ENCODE peak calls at places on chromosomes 13 and 19, in seven cellular contexts. R is lower lobe of right lung; N is GM23338; A is Panc1; C is lung; F is CD8-positive, alpha-beta T cell; H is CD4-positive, alpha-beta T cell. P is an unnamed sample.

GRCh38 chr19:18364826-18365528 is 21.0 kb upstream of the GDF15 start:
- ATAC-seq in C (peak), H (no peak), F (no peak), R (peak), A (peak), N (peak), P (peak)

GRCh38 chr13:76683168-76683567 is 203.0 kb downstream of the KCTD12 start:
- ATAC-seq in H (no peak), R (no peak), F (no peak), C (no peak), N (no peak), A (no peak), P (peak)

GRCh38 chr19:45171211-45171623 is 6.8 kb downstream of the TRAPPC6A start:
- ATAC-seq in A (no peak), N (no peak), F (peak), C (no peak), H (peak), R (no peak), P (peak)

GRCh38 chr13:100560498-100561215 is 27.9 kb downstream of the GGACT start:
- ATAC-seq in A (no peak), H (no peak), F (no peak), C (no peak), R (no peak), N (peak), P (peak)

GRCh38 chr19:51147663-51148062 is 5.6 kb downstream of the SIGLEC7 start:
- ATAC-seq in C (no peak), A (no peak), F (no peak), N (no peak), H (no peak), R (no peak), P (no peak)

GRCh38 chr13:43333176-43333575 is 309.8 kb downstream of the DNAJC15 start:
- ATAC-seq in C (no peak), R (no peak), N (no peak), A (no peak), H (no peak), F (no peak), P (no peak)

GRCh38 chr19:2175742-2176141 is 12.0 kb downstream of the DOT1L start:
- ATAC-seq in R (no peak), F (no peak), C (no peak), H (no peak), A (no peak), N (no peak), P (no peak)

GRCh38 chr13:108176685-108177274 is 38.6 kb downstream of the LIG4 start:
- ATAC-seq in H (peak), R (no peak), C (no peak), F (peak), A (no peak), N (no peak), P (no peak)

GRCh38 chr13:46855166-46855565 is 41.7 kb downstream of the HTR2A start:
- ATAC-seq in N (no peak), C (no peak), H (no peak), F (no peak), R (peak), A (no peak), P (no peak)

GRCh38 chr13:113393572-113394503 is 29.9 kb upstream of the GRTP1 start:
- ATAC-seq in N (peak), F (peak), R (peak), A (peak), H (peak), C (peak), P (peak)

GRCh38 chr13:113387396-113387795 is 23.5 kb upstream of the GRTP1 start:
- ATAC-seq in C (no peak), N (no peak), A (no peak), H (no peak), F (no peak), R (no peak), P (no peak)

GRCh38 chr13:113393226-113393571 is 29.3 kb upstream of the GRTP1 start:
- ATAC-seq in N (no peak), R (no peak), H (no peak), F (no peak), C (no peak), A (peak), P (no peak)

DNA sequence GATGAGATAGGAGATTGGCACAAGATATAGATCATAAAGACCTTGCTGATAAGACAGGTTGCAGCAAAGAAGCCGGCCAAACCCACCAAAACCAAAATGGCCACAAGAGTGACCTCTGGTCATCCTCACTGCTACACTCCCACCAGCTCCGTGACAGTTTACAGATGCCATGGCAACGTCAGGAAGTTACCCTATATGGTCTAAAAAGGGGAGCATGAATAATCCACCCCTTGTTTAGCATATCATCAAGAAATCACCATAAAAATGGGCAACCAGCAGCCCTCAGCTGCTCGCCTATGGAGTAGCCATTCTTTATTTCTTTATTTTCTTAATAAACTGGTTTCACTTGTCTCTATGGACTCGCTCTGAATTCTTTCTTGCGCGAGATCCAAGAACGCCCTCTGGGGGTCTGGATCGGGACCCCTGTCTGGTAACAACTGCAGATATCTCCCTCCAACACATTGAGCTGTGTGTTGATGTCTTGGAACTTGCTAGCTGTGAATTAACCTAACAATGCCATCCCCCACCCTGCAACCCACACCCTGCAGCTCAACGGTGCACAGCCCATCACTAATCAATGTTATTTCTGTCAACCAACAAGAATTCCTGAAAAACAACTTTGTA is 27.1 kb upstream of the GRTP1 start:
- ATAC-seq in C (no peak), F (no peak), A (no peak), R (no peak), N (peak), H (no peak), P (no peak)
- TF ChIP-seq CTCF in C (no peak), F (no peak), A (no peak), R (no peak), N (peak), H (no peak), P (no peak)

DNA sequence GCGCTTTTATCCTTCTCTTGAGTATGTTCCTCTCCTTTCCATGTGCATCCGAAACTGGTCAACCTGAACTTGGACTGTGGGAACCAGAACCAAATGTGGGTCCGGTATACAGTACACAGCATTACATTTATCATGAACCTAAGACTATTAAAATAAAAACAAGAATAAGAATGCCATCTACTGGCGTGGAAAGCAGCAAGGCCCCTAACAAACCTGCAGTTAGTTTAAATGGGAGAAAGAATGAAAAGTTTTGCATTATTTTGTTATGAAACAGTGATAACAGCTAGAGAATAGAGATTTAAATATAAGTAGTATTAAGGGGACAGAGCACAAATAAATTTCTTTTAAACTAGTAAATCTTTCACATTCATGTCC is 159.5 kb downstream of the RBM26 start:
- ATAC-seq in C (no peak), N (no peak), F (no peak), R (no peak), H (no peak), A (no peak), P (no peak)
- TF ChIP-seq CTCF in C (no peak), N (no peak), F (no peak), R (no peak), H (no peak), A (peak), P (no peak)

GRCh38 chr13:85816413-85816812 is 17.2 kb upstream of the SLITRK6 start:
- ATAC-seq in A (no peak), F (no peak), C (no peak), H (no peak), N (no peak), R (no peak), P (no peak)
- TF ChIP-seq CTCF in A (no peak), F (no peak), C (no peak), H (no peak), N (no peak), R (no peak), P (no peak)

DNA sequence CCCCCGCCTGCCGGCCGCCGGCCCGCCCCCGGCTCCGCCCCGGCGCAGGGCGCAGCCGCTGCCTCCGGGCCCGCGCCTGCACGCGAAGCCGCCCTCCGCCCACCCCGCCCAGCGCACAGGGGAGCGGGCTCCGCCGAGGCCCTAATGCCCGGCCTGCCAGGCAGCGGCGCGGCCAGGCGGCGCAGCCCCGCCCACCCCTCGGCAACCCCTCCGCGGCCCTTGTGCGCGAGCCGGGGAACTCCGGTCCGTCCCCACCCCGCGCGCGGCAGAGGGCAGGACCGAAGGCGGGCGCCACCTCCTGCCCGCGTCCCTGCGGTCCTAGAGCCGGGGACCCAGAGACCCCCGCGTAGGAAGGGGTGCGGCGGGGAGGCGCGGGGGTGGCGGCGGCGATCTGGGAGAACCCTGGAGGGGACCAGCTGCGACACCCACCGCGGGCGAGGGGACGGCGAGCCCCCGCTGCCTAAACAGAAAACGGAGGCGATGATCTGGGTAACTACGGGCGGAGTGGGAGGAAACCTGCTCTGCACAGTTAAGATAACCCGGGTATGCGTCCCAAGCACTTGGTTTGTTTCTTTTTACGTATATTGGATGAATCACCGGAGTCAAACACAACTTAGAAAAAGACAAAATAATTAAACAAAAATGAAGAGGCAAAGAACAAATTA is 351 bp upstream of the USP12 start:
- ATAC-seq in A (peak), N (peak), C (peak), R (peak), H (peak), F (peak), P (peak)
- TF ChIP-seq CTCF in A (peak), N (peak), C (no peak), R (peak), H (peak), F (no peak), P (peak)

GRCh38 chr19:44051654-44052402 is at the start of gene ZNF223:
- ATAC-seq in H (peak), N (peak), F (peak), C (peak), A (peak), R (peak), P (peak)

GRCh38 chr19:44059229-44059628 is 7.4 kb downstream of the ZNF223 start:
- ATAC-seq in R (no peak), F (no peak), H (no peak), N (no peak), C (no peak), A (no peak), P (no peak)

GRCh38 chr19:44050740-44051653 is 839 bp upstream of the ZNF223 start:
- ATAC-seq in F (peak), R (peak), C (no peak), A (peak), H (peak), N (peak), P (no peak)

GRCh38 chr19:44061038-44061437 is 9.2 kb downstream of the ZNF223 start:
- ATAC-seq in R (no peak), N (no peak), F (no peak), A (no peak), C (no peak), H (no peak), P (no peak)

GRCh38 chr19:44055870-44056269 is 4.0 kb downstream of the ZNF223 start:
- ATAC-seq in F (no peak), A (no peak), H (no peak), N (no peak), C (no peak), R (no peak), P (no peak)
- TF ChIP-seq CTCF in F (no peak), A (no peak), H (no peak), N (peak), C (no peak), R (no peak), P (no peak)

GRCh38 chr19:48872182-48872883 is at the start of gene PPP1R15A:
- ATAC-seq in A (peak), C (peak), R (peak), F (peak), N (peak), H (peak), P (peak)
- TF ChIP-seq CTCF in A (no peak), C (no peak), R (peak), F (no peak), N (no peak), H (no peak), P (peak)

DNA sequence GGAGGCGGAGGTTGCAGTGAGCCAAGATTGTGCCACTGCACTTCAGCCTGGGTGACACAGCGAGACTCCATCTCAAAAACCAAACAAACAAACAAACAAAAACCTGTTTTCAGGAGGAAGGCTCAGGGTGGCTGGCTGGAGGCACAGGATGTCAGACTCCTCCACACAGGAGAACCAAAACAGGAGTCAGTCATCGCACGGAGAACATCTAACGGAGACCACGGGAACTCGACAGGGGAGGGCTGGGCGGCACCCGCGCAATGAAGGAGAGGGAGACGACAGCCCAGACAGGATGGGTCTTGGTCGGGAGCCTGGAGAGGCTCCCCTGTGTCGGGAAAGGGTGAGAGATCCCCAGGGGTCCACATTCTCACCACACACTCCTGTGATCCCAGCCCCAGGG is 20.8 kb upstream of the SLC7A9 start:
- ATAC-seq in A (no peak), H (no peak), C (no peak), F (no peak), R (no peak), N (no peak), P (no peak)
- TF ChIP-seq CTCF in A (no peak), H (no peak), C (no peak), F (no peak), R (no peak), N (no peak), P (no peak)

GRCh38 chr19:12772323-12772722 is 3.0 kb downstream of the HOOK2 start:
- ATAC-seq in H (no peak), F (no peak), A (no peak), R (no peak), N (no peak), C (no peak), P (no peak)

GRCh38 chr19:12774588-12775555 is at the start of gene HOOK2:
- ATAC-seq in F (no peak), C (peak), R (peak), N (peak), A (peak), H (peak), P (no peak)

GRCh38 chr19:12770922-12771321 is 4.4 kb downstream of the HOOK2 start:
- ATAC-seq in R (no peak), A (no peak), N (no peak), H (no peak), C (no peak), F (no peak), P (no peak)

GRCh38 chr19:12777217-12778019 is 2.1 kb upstream of the HOOK2 start:
- ATAC-seq in A (peak), N (peak), C (peak), F (peak), R (peak), H (peak), P (peak)

GRCh38 chr19:12773571-12773970 is 1.8 kb downstream of the HOOK2 start:
- ATAC-seq in C (no peak), A (no peak), R (no peak), N (no peak), F (no peak), H (no peak), P (no peak)
- TF ChIP-seq CTCF in C (no peak), A (peak), R (no peak), N (peak), F (no peak), H (no peak), P (peak)